ENCODE peak calls at places on chromosomes 2 and 18, in ten cellular contexts. One of them, this sample, is unnamed.

GRCh38 chr2:120520929-120521912 is 175.3 kb downstream of the INHBB start:
- DNase-seq in psoas muscle: peak
- DNase-seq in prostate gland: peak
- DNase-seq in neural crest cell: peak
- DNase-seq in PC-9: peak
- DNase-seq in right lobe of liver: no peak
- DNase-seq in activated T-cell treated with anti-CD3 and anti-CD28 coated beads for 1 hour: no peak
- DNase-seq in ELR: peak
- DNase-seq in Right ventricle myocardium superior: no peak
- DNase-seq in esophagus squamous epithelium: no peak
- DNase-seq in this sample: peak

GRCh38 chr2:39311469-39311868 is 67.7 kb upstream of the CDKL4 start:
- DNase-seq in psoas muscle: no peak
- DNase-seq in prostate gland: no peak
- DNase-seq in neural crest cell: no peak
- DNase-seq in PC-9: no peak
- DNase-seq in right lobe of liver: no peak
- DNase-seq in activated T-cell treated with anti-CD3 and anti-CD28 coated beads for 1 hour: no peak
- DNase-seq in ELR: no peak
- DNase-seq in Right ventricle myocardium superior: no peak
- DNase-seq in esophagus squamous epithelium: no peak
- DNase-seq in this sample: no peak

GRCh38 chr18:1104265-1104792 is 199.7 kb downstream of the ADCYAP1 start:
- DNase-seq in psoas muscle: no peak
- DNase-seq in prostate gland: no peak
- DNase-seq in neural crest cell: no peak
- DNase-seq in PC-9: no peak
- DNase-seq in right lobe of liver: no peak
- DNase-seq in activated T-cell treated with anti-CD3 and anti-CD28 coated beads for 1 hour: no peak
- DNase-seq in ELR: no peak
- DNase-seq in Right ventricle myocardium superior: no peak
- DNase-seq in esophagus squamous epithelium: no peak
- DNase-seq in this sample: no peak

GRCh38 chr2:137178955-137179377 is 413.6 kb downstream of the THSD7B start:
- DNase-seq in psoas muscle: no peak
- DNase-seq in prostate gland: no peak
- DNase-seq in neural crest cell: no peak
- DNase-seq in PC-9: no peak
- DNase-seq in right lobe of liver: no peak
- DNase-seq in activated T-cell treated with anti-CD3 and anti-CD28 coated beads for 1 hour: no peak
- DNase-seq in ELR: peak
- DNase-seq in Right ventricle myocardium superior: no peak
- DNase-seq in esophagus squamous epithelium: no peak
- DNase-seq in this sample: peak

GRCh38 chr2:170679607-170680079 is 35.5 kb upstream of the SP5 start:
- DNase-seq in psoas muscle: no peak
- DNase-seq in prostate gland: peak
- DNase-seq in neural crest cell: peak
- DNase-seq in PC-9: no peak
- DNase-seq in right lobe of liver: no peak
- DNase-seq in activated T-cell treated with anti-CD3 and anti-CD28 coated beads for 1 hour: no peak
- DNase-seq in ELR: peak
- DNase-seq in Right ventricle myocardium superior: no peak
- DNase-seq in esophagus squamous epithelium: no peak
- DNase-seq in this sample: no peak

GRCh38 chr2:85549826-85550225 is 10.9 kb downstream of the MAT2A start:
- DNase-seq in psoas muscle: no peak
- DNase-seq in prostate gland: no peak
- DNase-seq in neural crest cell: no peak
- DNase-seq in PC-9: peak
- DNase-seq in right lobe of liver: no peak
- DNase-seq in activated T-cell treated with anti-CD3 and anti-CD28 coated beads for 1 hour: no peak
- DNase-seq in ELR: peak
- DNase-seq in Right ventricle myocardium superior: no peak
- DNase-seq in esophagus squamous epithelium: no peak
- DNase-seq in this sample: peak

GRCh38 chr2:127197475-127198385 is 22.4 kb downstream of the CYP27C1 start:
- DNase-seq in psoas muscle: peak
- DNase-seq in prostate gland: peak
- DNase-seq in neural crest cell: peak
- DNase-seq in PC-9: peak
- DNase-seq in right lobe of liver: peak
- DNase-seq in activated T-cell treated with anti-CD3 and anti-CD28 coated beads for 1 hour: peak
- DNase-seq in ELR: peak
- DNase-seq in Right ventricle myocardium superior: peak
- DNase-seq in esophagus squamous epithelium: no peak
- DNase-seq in this sample: peak

GRCh38 chr18:51211552-51211951 is 14.1 kb upstream of the MEX3C start:
- DNase-seq in psoas muscle: peak
- DNase-seq in prostate gland: no peak
- DNase-seq in neural crest cell: no peak
- DNase-seq in PC-9: peak
- DNase-seq in right lobe of liver: no peak
- DNase-seq in activated T-cell treated with anti-CD3 and anti-CD28 coated beads for 1 hour: no peak
- DNase-seq in ELR: peak
- DNase-seq in Right ventricle myocardium superior: peak
- DNase-seq in esophagus squamous epithelium: peak
- DNase-seq in this sample: peak

GRCh38 chr2:237980087-237980486 is 13.3 kb downstream of the UBE2F start:
- DNase-seq in psoas muscle: no peak
- DNase-seq in prostate gland: no peak
- DNase-seq in neural crest cell: no peak
- DNase-seq in PC-9: no peak
- DNase-seq in right lobe of liver: no peak
- DNase-seq in activated T-cell treated with anti-CD3 and anti-CD28 coated beads for 1 hour: no peak
- DNase-seq in ELR: no peak
- DNase-seq in Right ventricle myocardium superior: no peak
- DNase-seq in esophagus squamous epithelium: no peak
- DNase-seq in this sample: no peak

GRCh38 chr2:115119086-115119485 is 676.6 kb downstream of the DPP10 start:
- DNase-seq in psoas muscle: no peak
- DNase-seq in prostate gland: no peak
- DNase-seq in neural crest cell: no peak
- DNase-seq in PC-9: no peak
- DNase-seq in right lobe of liver: no peak
- DNase-seq in activated T-cell treated with anti-CD3 and anti-CD28 coated beads for 1 hour: no peak
- DNase-seq in ELR: no peak
- DNase-seq in Right ventricle myocardium superior: no peak
- DNase-seq in esophagus squamous epithelium: no peak
- DNase-seq in this sample: no peak

GRCh38 chr18:5106730-5107129 is 90.3 kb downstream of the AKAIN1 start:
- DNase-seq in psoas muscle: no peak
- DNase-seq in prostate gland: no peak
- DNase-seq in neural crest cell: no peak
- DNase-seq in PC-9: no peak
- DNase-seq in right lobe of liver: no peak
- DNase-seq in activated T-cell treated with anti-CD3 and anti-CD28 coated beads for 1 hour: no peak
- DNase-seq in ELR: no peak
- DNase-seq in Right ventricle myocardium superior: no peak
- DNase-seq in esophagus squamous epithelium: no peak
- DNase-seq in this sample: no peak

GRCh38 chr18:78677483-78678317 is 301.9 kb upstream of the SALL3 start:
- DNase-seq in psoas muscle: no peak
- DNase-seq in prostate gland: no peak
- DNase-seq in neural crest cell: no peak
- DNase-seq in PC-9: no peak
- DNase-seq in right lobe of liver: no peak
- DNase-seq in activated T-cell treated with anti-CD3 and anti-CD28 coated beads for 1 hour: no peak
- DNase-seq in ELR: no peak
- DNase-seq in Right ventricle myocardium superior: no peak
- DNase-seq in esophagus squamous epithelium: no peak
- DNase-seq in this sample: no peak

GRCh38 chr2:99981840-99982239 is 160.6 kb downstream of the AFF3 start:
- DNase-seq in psoas muscle: no peak
- DNase-seq in prostate gland: no peak
- DNase-seq in neural crest cell: no peak
- DNase-seq in PC-9: no peak
- DNase-seq in right lobe of liver: no peak
- DNase-seq in activated T-cell treated with anti-CD3 and anti-CD28 coated beads for 1 hour: no peak
- DNase-seq in ELR: no peak
- DNase-seq in Right ventricle myocardium superior: no peak
- DNase-seq in esophagus squamous epithelium: no peak
- DNase-seq in this sample: no peak

GRCh38 chr18:34729264-34729663 is 19.2 kb downstream of the DTNA start:
- DNase-seq in psoas muscle: no peak
- DNase-seq in prostate gland: no peak
- DNase-seq in neural crest cell: no peak
- DNase-seq in PC-9: no peak
- DNase-seq in right lobe of liver: no peak
- DNase-seq in activated T-cell treated with anti-CD3 and anti-CD28 coated beads for 1 hour: no peak
- DNase-seq in ELR: peak
- DNase-seq in Right ventricle myocardium superior: no peak
- DNase-seq in esophagus squamous epithelium: no peak
- DNase-seq in this sample: peak

GRCh38 chr2:66432801-66433694 is 1.9 kb upstream of the MEIS1 start:
- DNase-seq in psoas muscle: peak
- DNase-seq in prostate gland: peak
- DNase-seq in neural crest cell: peak
- DNase-seq in PC-9: peak
- DNase-seq in right lobe of liver: peak
- DNase-seq in activated T-cell treated with anti-CD3 and anti-CD28 coated beads for 1 hour: no peak
- DNase-seq in ELR: peak
- DNase-seq in Right ventricle myocardium superior: peak
- DNase-seq in esophagus squamous epithelium: no peak
- DNase-seq in this sample: peak

GRCh38 chr18:36672437-36673344 is 156.1 kb downstream of the TPGS2 start:
- DNase-seq in psoas muscle: peak
- DNase-seq in prostate gland: peak
- DNase-seq in neural crest cell: no peak
- DNase-seq in PC-9: peak
- DNase-seq in right lobe of liver: no peak
- DNase-seq in activated T-cell treated with anti-CD3 and anti-CD28 coated beads for 1 hour: no peak
- DNase-seq in ELR: peak
- DNase-seq in Right ventricle myocardium superior: no peak
- DNase-seq in esophagus squamous epithelium: no peak
- DNase-seq in this sample: peak

GRCh38 chr2:239214725-239215124 is 186.1 kb downstream of the HDAC4 start:
- DNase-seq in psoas muscle: no peak
- DNase-seq in prostate gland: no peak
- DNase-seq in neural crest cell: no peak
- DNase-seq in PC-9: no peak
- DNase-seq in right lobe of liver: no peak
- DNase-seq in activated T-cell treated with anti-CD3 and anti-CD28 coated beads for 1 hour: no peak
- DNase-seq in ELR: no peak
- DNase-seq in Right ventricle myocardium superior: no peak
- DNase-seq in esophagus squamous epithelium: no peak
- DNase-seq in this sample: no peak

GRCh38 chr2:129806985-129807384 is 172.5 kb upstream of the RAB6C start:
- DNase-seq in psoas muscle: no peak
- DNase-seq in prostate gland: no peak
- DNase-seq in neural crest cell: no peak
- DNase-seq in PC-9: no peak
- DNase-seq in right lobe of liver: no peak
- DNase-seq in activated T-cell treated with anti-CD3 and anti-CD28 coated beads for 1 hour: no peak
- DNase-seq in ELR: no peak
- DNase-seq in Right ventricle myocardium superior: no peak
- DNase-seq in esophagus squamous epithelium: no peak
- DNase-seq in this sample: no peak

GRCh38 chr18:23862071-23862470 is 152.5 kb upstream of the TTC39C start:
- DNase-seq in psoas muscle: no peak
- DNase-seq in prostate gland: no peak
- DNase-seq in neural crest cell: no peak
- DNase-seq in PC-9: no peak
- DNase-seq in right lobe of liver: no peak
- DNase-seq in activated T-cell treated with anti-CD3 and anti-CD28 coated beads for 1 hour: no peak
- DNase-seq in ELR: peak
- DNase-seq in Right ventricle myocardium superior: no peak
- DNase-seq in esophagus squamous epithelium: no peak
- DNase-seq in this sample: peak

GRCh38 chr2:216083464-216084279 is 2.0 kb downstream of the TMEM169 start:
- DNase-seq in psoas muscle: no peak
- DNase-seq in prostate gland: no peak
- DNase-seq in neural crest cell: peak
- DNase-seq in PC-9: peak
- DNase-seq in right lobe of liver: no peak
- DNase-seq in activated T-cell treated with anti-CD3 and anti-CD28 coated beads for 1 hour: no peak
- DNase-seq in ELR: peak
- DNase-seq in Right ventricle myocardium superior: no peak
- DNase-seq in esophagus squamous epithelium: no peak
- DNase-seq in this sample: peak

GRCh38 chr18:63422862-63423304 is 607 bp upstream of the VPS4B start:
- DNase-seq in psoas muscle: no peak
- DNase-seq in prostate gland: no peak
- DNase-seq in neural crest cell: no peak
- DNase-seq in PC-9: no peak
- DNase-seq in right lobe of liver: peak
- DNase-seq in activated T-cell treated with anti-CD3 and anti-CD28 coated beads for 1 hour: no peak
- DNase-seq in ELR: no peak
- DNase-seq in Right ventricle myocardium superior: no peak
- DNase-seq in esophagus squamous epithelium: no peak
- DNase-seq in this sample: no peak

GRCh38 chr2:66255871-66256270 is 179.1 kb upstream of the MEIS1 start:
- DNase-seq in psoas muscle: no peak
- DNase-seq in prostate gland: no peak
- DNase-seq in neural crest cell: no peak
- DNase-seq in PC-9: no peak
- DNase-seq in right lobe of liver: no peak
- DNase-seq in activated T-cell treated with anti-CD3 and anti-CD28 coated beads for 1 hour: no peak
- DNase-seq in ELR: no peak
- DNase-seq in Right ventricle myocardium superior: no peak
- DNase-seq in esophagus squamous epithelium: no peak
- DNase-seq in this sample: no peak

GRCh38 chr2:208359632-208359986 is 47.0 kb upstream of the PTH2R start:
- DNase-seq in psoas muscle: no peak
- DNase-seq in prostate gland: no peak
- DNase-seq in neural crest cell: no peak
- DNase-seq in PC-9: no peak
- DNase-seq in right lobe of liver: peak
- DNase-seq in activated T-cell treated with anti-CD3 and anti-CD28 coated beads for 1 hour: no peak
- DNase-seq in ELR: no peak
- DNase-seq in Right ventricle myocardium superior: peak
- DNase-seq in esophagus squamous epithelium: no peak
- DNase-seq in this sample: no peak

GRCh38 chr18:37332764-37333420 is 232.7 kb downstream of the CELF4 start:
- DNase-seq in psoas muscle: no peak
- DNase-seq in prostate gland: no peak
- DNase-seq in neural crest cell: no peak
- DNase-seq in PC-9: no peak
- DNase-seq in right lobe of liver: no peak
- DNase-seq in activated T-cell treated with anti-CD3 and anti-CD28 coated beads for 1 hour: no peak
- DNase-seq in ELR: no peak
- DNase-seq in Right ventricle myocardium superior: no peak
- DNase-seq in esophagus squamous epithelium: no peak
- DNase-seq in this sample: no peak

GRCh38 chr2:23460228-23460627 is 75.2 kb downstream of the KLHL29 start:
- DNase-seq in psoas muscle: no peak
- DNase-seq in prostate gland: no peak
- DNase-seq in neural crest cell: no peak
- DNase-seq in PC-9: no peak
- DNase-seq in right lobe of liver: no peak
- DNase-seq in activated T-cell treated with anti-CD3 and anti-CD28 coated beads for 1 hour: no peak
- DNase-seq in ELR: peak
- DNase-seq in Right ventricle myocardium superior: no peak
- DNase-seq in esophagus squamous epithelium: no peak
- DNase-seq in this sample: peak

GRCh38 chr2:46333912-46334311 is 36.7 kb downstream of the EPAS1 start:
- DNase-seq in psoas muscle: no peak
- DNase-seq in prostate gland: no peak
- DNase-seq in neural crest cell: no peak
- DNase-seq in PC-9: no peak
- DNase-seq in right lobe of liver: no peak
- DNase-seq in activated T-cell treated with anti-CD3 and anti-CD28 coated beads for 1 hour: no peak
- DNase-seq in ELR: peak
- DNase-seq in Right ventricle myocardium superior: no peak
- DNase-seq in esophagus squamous epithelium: no peak
- DNase-seq in this sample: no peak

GRCh38 chr2:108392029-108392428 is 14.3 kb downstream of the SULT1C4 start:
- DNase-seq in psoas muscle: no peak
- DNase-seq in prostate gland: no peak
- DNase-seq in neural crest cell: no peak
- DNase-seq in PC-9: no peak
- DNase-seq in right lobe of liver: no peak
- DNase-seq in activated T-cell treated with anti-CD3 and anti-CD28 coated beads for 1 hour: no peak
- DNase-seq in ELR: no peak
- DNase-seq in Right ventricle myocardium superior: no peak
- DNase-seq in esophagus squamous epithelium: no peak
- DNase-seq in this sample: no peak

This sample was measured in LHCN-M2.